ENCODE peak calls at places on chromosomes 4 and X, in eight cellular contexts. One of them, this sample, is unnamed.
A peak's percentile ranks its signal among the peaks of the same experiment; 100 is the strongest.

GRCh38 chr4:101198741-101199339 is 148.5 kb downstream of the PPP3CA start:
- DNase-seq in stomach: no peak
- DNase-seq in suprapubic skin: no peak
- DNase-seq in heart left ventricle: no peak
- DNase-seq in transverse colon: no peak
- DNase-seq in uterus: no peak
- DNase-seq in H1: no peak
- DNase-seq in testis: no peak
- DNase-seq in this sample: no peak

GRCh38 chr4:42600578-42600977 is 56.3 kb downstream of the ATP8A1 start:
- DNase-seq in suprapubic skin: no peak
- DNase-seq in H1: no peak
- DNase-seq in uterus: no peak
- DNase-seq in heart left ventricle: no peak
- DNase-seq in testis: no peak
- DNase-seq in transverse colon: no peak
- DNase-seq in stomach: no peak
- DNase-seq in this sample: no peak

GRCh38 chr4:55029321-55029720 is 96.1 kb downstream of the KDR start:
- DNase-seq in testis: no peak
- DNase-seq in transverse colon: no peak
- DNase-seq in stomach: no peak
- DNase-seq in heart left ventricle: no peak
- DNase-seq in suprapubic skin: no peak
- DNase-seq in uterus: no peak
- DNase-seq in H1: no peak
- DNase-seq in this sample: no peak

GRCh38 chr4:22668702-22669101 is 24.0 kb upstream of the GBA3 start:
- DNase-seq in suprapubic skin: no peak
- DNase-seq in stomach: no peak
- DNase-seq in heart left ventricle: no peak
- DNase-seq in H1: no peak
- DNase-seq in testis: no peak
- DNase-seq in uterus: no peak
- DNase-seq in transverse colon: no peak
- DNase-seq in this sample: no peak

GRCh38 chr4:87442889-87443288 is 20.5 kb downstream of the NUDT9 start:
- DNase-seq in H1: no peak
- DNase-seq in transverse colon: no peak
- DNase-seq in stomach: no peak
- DNase-seq in suprapubic skin: no peak
- DNase-seq in heart left ventricle: no peak
- DNase-seq in testis: no peak
- DNase-seq in uterus: no peak
- DNase-seq in this sample: no peak

GRCh38 chr4:153257151-153257620 is 52.9 kb downstream of the TRIM2 start:
- DNase-seq in suprapubic skin: no peak
- DNase-seq in heart left ventricle: peak; percentile 32
- DNase-seq in stomach: no peak
- DNase-seq in uterus: peak; percentile 51
- DNase-seq in transverse colon: no peak
- DNase-seq in H1: peak; percentile 65
- DNase-seq in testis: peak; percentile 37
- DNase-seq in this sample: no peak

GRCh38 chr4:14196141-14196540 is 568.6 kb upstream of the BOD1L1 start:
- DNase-seq in suprapubic skin: no peak
- DNase-seq in H1: peak; percentile 76
- DNase-seq in testis: peak; percentile 63
- DNase-seq in stomach: peak; percentile 61
- DNase-seq in uterus: no peak
- DNase-seq in transverse colon: no peak
- DNase-seq in heart left ventricle: no peak
- DNase-seq in this sample: no peak

GRCh38 chrX:48890296-48890925 is 7.2 kb downstream of the TIMM17B start:
- DNase-seq in H1: no peak
- DNase-seq in stomach: no peak
- DNase-seq in suprapubic skin: peak; percentile 62
- DNase-seq in testis: no peak
- DNase-seq in heart left ventricle: no peak
- DNase-seq in uterus: no peak
- DNase-seq in transverse colon: no peak
- DNase-seq in this sample: no peak

DNA sequence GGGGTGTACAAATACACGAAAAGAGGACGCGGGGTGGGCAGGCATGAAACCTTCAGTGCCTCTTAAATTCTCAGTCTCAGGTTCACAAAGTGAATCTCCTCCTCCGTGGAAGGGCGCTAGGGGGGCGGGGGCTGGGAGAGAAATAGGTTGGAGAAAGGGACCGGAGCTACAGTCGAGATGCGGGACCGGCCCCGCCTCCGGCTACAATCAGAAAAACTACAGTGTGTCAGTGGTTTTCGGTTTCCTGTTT is 3.4 kb downstream of the MAML3 start:
- DNase-seq in uterus: peak; percentile 92
- DNase-seq in heart left ventricle: no peak
- DNase-seq in stomach: peak; percentile 82
- DNase-seq in transverse colon: peak; percentile 88
- DNase-seq in suprapubic skin: peak; percentile 91
- DNase-seq in testis: peak; percentile 91
- DNase-seq in H1: no peak
- DNase-seq in this sample: no peak
- TF ChIP-seq POLR2A in uterus: no peak
- TF ChIP-seq POLR2A in heart left ventricle: no peak
- TF ChIP-seq POLR2A in stomach: no peak
- TF ChIP-seq POLR2A in transverse colon: peak; percentile 13
- TF ChIP-seq POLR2A in suprapubic skin: no peak
- TF ChIP-seq POLR2A in testis: no peak
- TF ChIP-seq POLR2A in H1: no peak
- TF ChIP-seq POLR2A in this sample: no peak

GRCh38 chrX:311156-312129 is 7.2 kb downstream of the GTPBP6 start:
- DNase-seq in heart left ventricle: no peak
- DNase-seq in suprapubic skin: peak; percentile 58
- DNase-seq in transverse colon: no peak
- DNase-seq in testis: no peak
- DNase-seq in H1: no peak
- DNase-seq in stomach: no peak
- DNase-seq in uterus: no peak
- DNase-seq in this sample: peak; percentile 49
- H3K36me3 ChIP-seq in heart left ventricle: peaks cover 6% of the 10 kb centered on the region
- H3K36me3 ChIP-seq in suprapubic skin: peaks cover 79% of the 10 kb centered on the region
- H3K36me3 ChIP-seq in transverse colon: peaks cover 32% of the 10 kb centered on the region
- H3K36me3 ChIP-seq in testis: no peaks in the 10 kb centered on the region
- H3K36me3 ChIP-seq in H1: peaks cover 68% of the 10 kb centered on the region
- H3K36me3 ChIP-seq in stomach: peaks cover 63% of the 10 kb centered on the region
- H3K36me3 ChIP-seq in uterus: no peaks in the 10 kb centered on the region
- H3K36me3 ChIP-seq in this sample: peaks cover 4% of the 10 kb centered on the region

GRCh38 chr4:184147858-184148799 is 69.5 kb downstream of the ENPP6 start:
- DNase-seq in stomach: no peak
- DNase-seq in suprapubic skin: no peak
- DNase-seq in H1: no peak
- DNase-seq in heart left ventricle: no peak
- DNase-seq in transverse colon: no peak
- DNase-seq in uterus: no peak
- DNase-seq in testis: no peak
- DNase-seq in this sample: no peak

GRCh38 chr4:184143770-184144564 is 73.7 kb downstream of the ENPP6 start:
- DNase-seq in stomach: no peak
- DNase-seq in heart left ventricle: no peak
- DNase-seq in testis: no peak
- DNase-seq in H1: no peak
- DNase-seq in suprapubic skin: no peak
- DNase-seq in transverse colon: no peak
- DNase-seq in uterus: no peak
- DNase-seq in this sample: no peak

GRCh38 chr4:184146951-184147350 is 70.7 kb downstream of the ENPP6 start:
- DNase-seq in suprapubic skin: no peak
- DNase-seq in H1: no peak
- DNase-seq in testis: no peak
- DNase-seq in stomach: no peak
- DNase-seq in uterus: no peak
- DNase-seq in transverse colon: no peak
- DNase-seq in heart left ventricle: no peak
- DNase-seq in this sample: no peak

GRCh38 chr4:184142121-184143000 is 75.3 kb downstream of the ENPP6 start:
- DNase-seq in stomach: no peak
- DNase-seq in suprapubic skin: no peak
- DNase-seq in testis: no peak
- DNase-seq in uterus: no peak
- DNase-seq in transverse colon: no peak
- DNase-seq in H1: no peak
- DNase-seq in heart left ventricle: no peak
- DNase-seq in this sample: no peak

GRCh38 chr4:184145596-184145995 is 72.1 kb downstream of the ENPP6 start:
- DNase-seq in transverse colon: no peak
- DNase-seq in suprapubic skin: no peak
- DNase-seq in uterus: no peak
- DNase-seq in stomach: no peak
- DNase-seq in heart left ventricle: no peak
- DNase-seq in H1: no peak
- DNase-seq in testis: no peak
- DNase-seq in this sample: no peak
- TF ChIP-seq CTCF in transverse colon: no peak
- TF ChIP-seq CTCF in suprapubic skin: no peak
- TF ChIP-seq CTCF in uterus: no peak
- TF ChIP-seq CTCF in stomach: no peak
- TF ChIP-seq CTCF in heart left ventricle: no peak
- TF ChIP-seq CTCF in H1: no peak
- TF ChIP-seq CTCF in testis: no peak
- TF ChIP-seq CTCF in this sample: no peak

GRCh38 chrX:97027384-97027922 is 143.7 kb downstream of the RPA4 start:
- DNase-seq in transverse colon: no peak
- DNase-seq in suprapubic skin: no peak
- DNase-seq in heart left ventricle: no peak
- DNase-seq in stomach: no peak
- DNase-seq in H1: peak; percentile 35
- DNase-seq in uterus: no peak
- DNase-seq in testis: no peak
- DNase-seq in this sample: no peak
- TF ChIP-seq POLR2A in transverse colon: no peak
- TF ChIP-seq POLR2A in suprapubic skin: no peak
- TF ChIP-seq POLR2A in heart left ventricle: no peak
- TF ChIP-seq POLR2A in stomach: no peak
- TF ChIP-seq POLR2A in H1: no peak
- TF ChIP-seq POLR2A in uterus: no peak
- TF ChIP-seq POLR2A in testis: no peak
- TF ChIP-seq POLR2A in this sample: no peak

DNA sequence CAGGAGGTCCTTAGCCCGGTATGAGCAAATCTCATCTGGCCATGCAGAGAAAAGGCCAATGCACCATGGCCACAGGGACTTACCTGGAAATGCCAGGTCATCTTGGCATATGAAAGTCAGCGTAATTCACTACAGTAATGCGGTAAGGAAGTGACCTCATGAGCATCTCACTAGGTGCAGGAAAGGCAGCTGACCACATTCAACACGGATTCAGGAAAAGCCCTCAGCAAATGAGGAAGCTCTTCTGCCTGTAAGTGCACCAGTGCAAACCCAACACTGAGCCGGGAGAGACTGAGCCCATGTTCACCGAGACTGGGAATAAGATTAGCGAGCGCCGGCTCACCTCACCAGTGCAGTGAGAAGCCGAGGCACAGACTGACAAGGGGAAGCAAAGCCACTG is 23.7 kb downstream of the LRPAP1 start:
- DNase-seq in suprapubic skin: no peak
- DNase-seq in transverse colon: no peak
- DNase-seq in uterus: no peak
- DNase-seq in stomach: no peak
- DNase-seq in heart left ventricle: no peak
- DNase-seq in testis: no peak
- DNase-seq in H1: no peak
- DNase-seq in this sample: no peak
- H3K36me3 ChIP-seq in suprapubic skin: peaks cover 91% of the 10 kb centered on the region
- H3K36me3 ChIP-seq in transverse colon: peaks cover 49% of the 10 kb centered on the region
- H3K36me3 ChIP-seq in uterus: no peaks in the 10 kb centered on the region
- H3K36me3 ChIP-seq in stomach: peaks cover 50% of the 10 kb centered on the region
- H3K36me3 ChIP-seq in heart left ventricle: peaks cover 12% of the 10 kb centered on the region
- H3K36me3 ChIP-seq in testis: no peaks in the 10 kb centered on the region
- H3K36me3 ChIP-seq in H1: peaks cover 35% of the 10 kb centered on the region
- H3K36me3 ChIP-seq in this sample: peaks cover 37% of the 10 kb centered on the region

GRCh38 chr4:112514449-112515277 is 1.3 kb downstream of the NEUROG2 start:
- DNase-seq in H1: peak; percentile 75
- DNase-seq in heart left ventricle: no peak
- DNase-seq in stomach: no peak
- DNase-seq in testis: no peak
- DNase-seq in uterus: no peak
- DNase-seq in suprapubic skin: no peak
- DNase-seq in transverse colon: no peak
- DNase-seq in this sample: no peak
- TF ChIP-seq CTCF in H1: no peak
- TF ChIP-seq CTCF in heart left ventricle: no peak
- TF ChIP-seq CTCF in stomach: no peak
- TF ChIP-seq CTCF in testis: no peak
- TF ChIP-seq CTCF in uterus: no peak
- TF ChIP-seq CTCF in suprapubic skin: no peak
- TF ChIP-seq CTCF in transverse colon: no peak
- TF ChIP-seq CTCF in this sample: no peak

GRCh38 chr4:38898245-38898644 is 30.6 kb downstream of the FAM114A1 start:
- DNase-seq in stomach: no peak
- DNase-seq in heart left ventricle: no peak
- DNase-seq in testis: no peak
- DNase-seq in suprapubic skin: no peak
- DNase-seq in transverse colon: no peak
- DNase-seq in H1: no peak
- DNase-seq in uterus: no peak
- DNase-seq in this sample: no peak
- TF ChIP-seq POLR2A in stomach: no peak
- TF ChIP-seq POLR2A in heart left ventricle: no peak
- TF ChIP-seq POLR2A in testis: no peak
- TF ChIP-seq POLR2A in suprapubic skin: no peak
- TF ChIP-seq POLR2A in transverse colon: no peak
- TF ChIP-seq POLR2A in H1: no peak
- TF ChIP-seq POLR2A in uterus: no peak
- TF ChIP-seq POLR2A in this sample: no peak